ENCODE peak calls at places on chromosomes 16 and 17, in four cellular contexts. One of them, this sample, is unnamed.
A peak's percentile ranks its signal among the peaks of the same experiment; 100 is the strongest.

GRCh38 chr17:34755981-34756669 is 176.7 kb downstream of the TMEM132E start:
- DNase-seq in dorsolateral prefrontal cortex: no peak
- DNase-seq in mesothelial cell of epicardium: no peak
- DNase-seq in nephron progenitor cell: peak; percentile 54
- DNase-seq in this sample: no peak

GRCh38 chr16:89721644-89722391 is 481 bp downstream of the ZNF276 start:
- DNase-seq in dorsolateral prefrontal cortex: no peak
- DNase-seq in nephron progenitor cell: peak; percentile 63
- DNase-seq in mesothelial cell of epicardium: no peak
- DNase-seq in this sample: peak; percentile 34

GRCh38 chr17:43874293-43874692 is 27.3 kb downstream of the CD300LG start:
- DNase-seq in nephron progenitor cell: no peak
- DNase-seq in dorsolateral prefrontal cortex: no peak
- DNase-seq in mesothelial cell of epicardium: no peak
- DNase-seq in this sample: no peak

GRCh38 chr16:85704900-85705846 is 16.4 kb upstream of the GINS2 start:
- DNase-seq in mesothelial cell of epicardium: no peak
- DNase-seq in nephron progenitor cell: no peak
- DNase-seq in dorsolateral prefrontal cortex: no peak
- DNase-seq in this sample: no peak

GRCh38 chr17:49209061-49209571 is 1.3 kb downstream of the GNGT2 start:
- DNase-seq in nephron progenitor cell: no peak
- DNase-seq in dorsolateral prefrontal cortex: no peak
- DNase-seq in mesothelial cell of epicardium: no peak
- DNase-seq in this sample: no peak

GRCh38 chr16:69329369-69330285 is 761 bp downstream of the PDF start:
- DNase-seq in dorsolateral prefrontal cortex: no peak
- DNase-seq in mesothelial cell of epicardium: peak; percentile 52
- DNase-seq in nephron progenitor cell: peak; percentile 50
- DNase-seq in this sample: peak; percentile 17

GRCh38 chr17:62627904-62628603 is 584 bp downstream of the MRC2 start:
- DNase-seq in nephron progenitor cell: peak; percentile 62
- DNase-seq in dorsolateral prefrontal cortex: no peak
- DNase-seq in mesothelial cell of epicardium: peak; percentile 55
- DNase-seq in this sample: peak; percentile 85

GRCh38 chr17:77291591-77292386 is 151.0 kb downstream of the SEC14L1 start:
- DNase-seq in mesothelial cell of epicardium: no peak
- DNase-seq in nephron progenitor cell: no peak
- DNase-seq in dorsolateral prefrontal cortex: no peak
- DNase-seq in this sample: no peak

GRCh38 chr17:1147664-1148063 is 32.1 kb downstream of the ABR start:
- DNase-seq in nephron progenitor cell: peak; percentile 59
- DNase-seq in dorsolateral prefrontal cortex: no peak
- DNase-seq in mesothelial cell of epicardium: peak; percentile 52
- DNase-seq in this sample: no peak

GRCh38 chr16:48607056-48607825 is 2.7 kb downstream of the N4BP1 start:
- DNase-seq in mesothelial cell of epicardium: no peak
- DNase-seq in dorsolateral prefrontal cortex: no peak
- DNase-seq in nephron progenitor cell: no peak
- DNase-seq in this sample: no peak

GRCh38 chr17:18970582-18971480 is 18.9 kb downstream of the SLC5A10 start:
- DNase-seq in nephron progenitor cell: no peak
- DNase-seq in dorsolateral prefrontal cortex: no peak
- DNase-seq in mesothelial cell of epicardium: no peak
- DNase-seq in this sample: no peak
- TF ChIP-seq CTCF in nephron progenitor cell: no peak
- TF ChIP-seq CTCF in dorsolateral prefrontal cortex: no peak
- TF ChIP-seq CTCF in mesothelial cell of epicardium: no peak
- TF ChIP-seq CTCF in this sample: no peak

GRCh38 chr17:7897773-7898172 is 9.2 kb downstream of the CHD3 start:
- DNase-seq in nephron progenitor cell: no peak
- DNase-seq in dorsolateral prefrontal cortex: no peak
- DNase-seq in mesothelial cell of epicardium: no peak
- DNase-seq in this sample: no peak
- TF ChIP-seq CTCF in nephron progenitor cell: no peak
- TF ChIP-seq CTCF in dorsolateral prefrontal cortex: peak; percentile 57
- TF ChIP-seq CTCF in mesothelial cell of epicardium: no peak
- TF ChIP-seq CTCF in this sample: peak; percentile 32

GRCh38 chr17:72092710-72093322 is 28.0 kb upstream of the SOX9 start:
- DNase-seq in mesothelial cell of epicardium: no peak
- DNase-seq in nephron progenitor cell: no peak
- DNase-seq in dorsolateral prefrontal cortex: no peak
- DNase-seq in this sample: no peak
- TF ChIP-seq CTCF in mesothelial cell of epicardium: no peak
- TF ChIP-seq CTCF in nephron progenitor cell: no peak
- TF ChIP-seq CTCF in dorsolateral prefrontal cortex: no peak
- TF ChIP-seq CTCF in this sample: no peak

GRCh38 chr17:65807361-65807760 is 245.9 kb upstream of the AXIN2 start:
- DNase-seq in dorsolateral prefrontal cortex: no peak
- DNase-seq in mesothelial cell of epicardium: no peak
- DNase-seq in nephron progenitor cell: no peak
- DNase-seq in this sample: no peak

GRCh38 chr17:65814418-65814817 is 253.0 kb upstream of the AXIN2 start:
- DNase-seq in dorsolateral prefrontal cortex: no peak
- DNase-seq in nephron progenitor cell: no peak
- DNase-seq in mesothelial cell of epicardium: no peak
- DNase-seq in this sample: no peak

GRCh38 chr17:65813306-65813705 is 251.9 kb upstream of the AXIN2 start:
- DNase-seq in mesothelial cell of epicardium: no peak
- DNase-seq in dorsolateral prefrontal cortex: no peak
- DNase-seq in nephron progenitor cell: no peak
- DNase-seq in this sample: no peak

GRCh38 chr17:65811043-65811442 is 249.6 kb upstream of the AXIN2 start:
- DNase-seq in dorsolateral prefrontal cortex: no peak
- DNase-seq in mesothelial cell of epicardium: no peak
- DNase-seq in nephron progenitor cell: no peak
- DNase-seq in this sample: no peak

DNA sequence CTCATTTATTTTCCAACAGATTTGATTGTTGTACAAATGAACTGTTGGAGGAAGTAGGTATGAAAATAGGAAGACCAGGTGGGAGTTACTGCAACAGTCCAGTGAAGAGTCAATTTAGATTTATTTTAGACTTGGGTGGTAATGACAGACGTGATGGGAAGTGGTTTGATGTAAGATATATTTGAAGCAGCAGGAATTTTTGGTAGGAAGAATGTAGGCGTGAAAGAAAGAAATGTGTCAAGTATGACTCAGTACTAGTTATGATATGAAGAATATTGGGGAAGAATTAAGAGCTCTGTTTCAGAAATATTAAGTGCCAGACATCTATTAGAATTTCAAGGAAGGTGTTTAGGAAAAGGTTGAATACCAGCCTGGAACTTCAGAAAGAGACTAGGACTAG is 247.9 kb upstream of the AXIN2 start:
- DNase-seq in dorsolateral prefrontal cortex: no peak
- DNase-seq in nephron progenitor cell: no peak
- DNase-seq in mesothelial cell of epicardium: no peak
- DNase-seq in this sample: no peak
- TF ChIP-seq CTCF in dorsolateral prefrontal cortex: no peak
- TF ChIP-seq CTCF in nephron progenitor cell: no peak
- TF ChIP-seq CTCF in mesothelial cell of epicardium: no peak
- TF ChIP-seq CTCF in this sample: no peak

DNA sequence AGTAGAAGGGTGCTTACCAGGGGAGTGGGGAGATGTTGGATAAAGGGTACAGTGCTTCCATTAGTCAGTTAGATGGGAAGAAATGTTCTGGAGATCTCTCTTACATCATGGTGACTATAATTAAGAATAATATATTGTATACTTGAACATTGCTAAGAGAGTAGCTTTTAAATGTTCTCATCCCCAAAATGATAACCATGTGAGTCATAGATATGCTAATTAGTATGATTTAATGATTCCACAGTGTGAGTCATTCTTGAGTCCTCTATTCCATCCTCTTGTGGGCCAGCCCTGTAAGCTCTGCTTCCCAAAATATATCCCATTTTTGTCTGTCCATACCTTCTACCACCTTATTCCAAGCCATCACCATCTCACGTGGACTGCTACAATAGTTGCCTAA is 80.6 kb upstream of the CDH11 start:
- DNase-seq in nephron progenitor cell: no peak
- DNase-seq in mesothelial cell of epicardium: no peak
- DNase-seq in dorsolateral prefrontal cortex: no peak
- DNase-seq in this sample: no peak
- TF ChIP-seq CTCF in nephron progenitor cell: no peak
- TF ChIP-seq CTCF in mesothelial cell of epicardium: no peak
- TF ChIP-seq CTCF in dorsolateral prefrontal cortex: no peak
- TF ChIP-seq CTCF in this sample: no peak

GRCh38 chr17:79658811-79659207 is 48.0 kb upstream of the RBFOX3 start:
- DNase-seq in mesothelial cell of epicardium: peak; percentile 49
- DNase-seq in nephron progenitor cell: peak; percentile 55
- DNase-seq in dorsolateral prefrontal cortex: no peak
- DNase-seq in this sample: no peak
- TF ChIP-seq CTCF in mesothelial cell of epicardium: peak; percentile 62
- TF ChIP-seq CTCF in nephron progenitor cell: peak; percentile 63
- TF ChIP-seq CTCF in dorsolateral prefrontal cortex: peak; percentile 34
- TF ChIP-seq CTCF in this sample: peak; percentile 38

GRCh38 chr17:45895304-45895968 is 1.1 kb downstream of the MAPT start:
- DNase-seq in nephron progenitor cell: peak; percentile 46
- DNase-seq in mesothelial cell of epicardium: peak; percentile 53
- DNase-seq in dorsolateral prefrontal cortex: peak; percentile 32
- DNase-seq in this sample: no peak

GRCh38 chr17:45894022-45894784 is at the start of gene MAPT:
- DNase-seq in mesothelial cell of epicardium: peak; percentile 97
- DNase-seq in dorsolateral prefrontal cortex: peak; percentile 87
- DNase-seq in nephron progenitor cell: peak; percentile 94
- DNase-seq in this sample: peak; percentile 92

GRCh38 chr17:45900136-45900535 is 5.8 kb downstream of the MAPT start:
- DNase-seq in mesothelial cell of epicardium: no peak
- DNase-seq in nephron progenitor cell: no peak
- DNase-seq in dorsolateral prefrontal cortex: no peak
- DNase-seq in this sample: no peak

GRCh38 chr17:45895969-45896793 is 1.8 kb downstream of the MAPT start:
- DNase-seq in dorsolateral prefrontal cortex: peak; percentile 29
- DNase-seq in nephron progenitor cell: peak; percentile 29
- DNase-seq in mesothelial cell of epicardium: no peak
- DNase-seq in this sample: no peak

DNA sequence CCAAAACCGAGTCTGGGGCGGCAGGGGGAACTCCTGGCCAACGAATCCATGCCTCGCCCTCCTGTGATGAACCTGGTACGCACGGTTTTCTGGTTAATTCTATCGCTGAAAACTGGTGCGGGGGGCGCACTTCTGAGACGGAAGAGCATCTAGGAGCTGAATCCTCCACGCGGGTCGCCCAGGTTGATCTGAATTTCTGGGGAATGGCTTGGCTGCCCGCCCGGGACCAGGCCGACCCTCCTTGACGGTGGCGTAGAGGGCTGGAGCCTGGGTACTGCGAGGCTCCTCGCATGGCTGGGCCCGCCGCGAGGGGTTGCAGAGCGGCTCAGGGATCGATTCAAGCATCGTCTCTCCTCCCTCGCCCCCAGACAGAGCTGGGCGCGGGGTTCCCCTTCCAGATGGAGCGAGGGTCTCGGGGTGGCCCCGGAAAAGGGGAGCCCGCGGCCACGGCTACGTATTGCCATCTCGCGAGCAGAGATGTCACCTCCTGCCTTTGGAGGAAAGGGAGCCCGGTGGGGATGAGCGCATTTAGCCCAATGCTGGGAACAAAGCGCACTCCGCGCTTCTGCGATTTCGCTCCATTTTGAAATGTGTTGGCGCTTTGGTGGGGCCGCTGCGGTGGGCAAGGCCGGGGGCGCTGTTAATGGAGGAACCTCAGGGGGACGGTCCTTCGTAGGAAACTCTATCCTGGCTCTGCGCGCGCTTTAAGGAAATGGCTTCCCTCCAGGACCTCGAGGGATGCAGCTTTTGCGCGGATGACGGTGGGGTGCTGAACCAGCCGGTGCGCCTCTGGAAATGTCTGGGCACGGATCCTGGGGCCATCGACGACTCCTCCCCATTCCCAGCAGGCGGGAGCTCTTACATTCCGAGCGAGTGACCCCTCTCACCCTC is 2.7 kb downstream of the MAPT start:
- DNase-seq in nephron progenitor cell: peak; percentile 46
- DNase-seq in dorsolateral prefrontal cortex: peak; percentile 33
- DNase-seq in mesothelial cell of epicardium: no peak
- DNase-seq in this sample: no peak
- TF ChIP-seq CTCF in nephron progenitor cell: no peak
- TF ChIP-seq CTCF in dorsolateral prefrontal cortex: no peak
- TF ChIP-seq CTCF in mesothelial cell of epicardium: no peak
- TF ChIP-seq CTCF in this sample: no peak